ENCODE peak calls at places on chromosome 3, in four cellular contexts. P is breast epithelium, L is body of pancreas, U is fibroblast of lung. Z is an unnamed sample.

GRCh38 chr3:190366145-190366544 is 21.8 kb upstream of the CLDN16 start:
- DNase-seq in P (no peak), L (no peak), U (no peak), Z (no peak)

GRCh38 chr3:71415708-71416108 is 167.8 kb downstream of the FOXP1 start:
- DNase-seq in L (no peak), U (no peak), P (no peak), Z (no peak)

GRCh38 chr3:197564097-197564843 is 8.5 kb upstream of the BDH1 start:
- DNase-seq in L (no peak), P (no peak), U (no peak), Z (no peak)

GRCh38 chr3:133843634-133844033 is 38.0 kb downstream of the SRPRB start:
- DNase-seq in L (no peak), U (peak; percentile 95), P (no peak), Z (no peak)

GRCh38 chr3:144968951-144969350 is 997.3 kb downstream of the DIPK2A start:
- DNase-seq in P (no peak), L (no peak), U (peak; percentile 86), Z (no peak)

GRCh38 chr3:187327827-187328226 is 36.3 kb upstream of the MASP1 start:
- DNase-seq in L (no peak), U (no peak), P (no peak), Z (no peak)

GRCh38 chr3:15055019-15055557 is 10.0 kb downstream of the MRPS25 start:
- DNase-seq in U (peak; percentile 54), P (no peak), L (no peak), Z (no peak)

GRCh38 chr3:133998691-133999241 is 31.0 kb downstream of the SLCO2A1 start:
- DNase-seq in P (no peak), U (no peak), L (no peak), Z (no peak)

GRCh38 chr3:45140392-45140791 is 5.8 kb downstream of the CDCP1 start:
- DNase-seq in U (peak; percentile 56), L (peak; percentile 31), P (no peak), Z (peak; percentile 76)

GRCh38 chr3:184234224-184234623 is 4.8 kb downstream of the VWA5B2 start:
- DNase-seq in U (peak; percentile 61), L (peak; percentile 75), P (peak; percentile 71), Z (peak; percentile 95)

GRCh38 chr3:195096053-195096452 is 174.9 kb downstream of the XXYLT1 start:
- DNase-seq in P (no peak), L (no peak), U (no peak), Z (peak; percentile 39)

GRCh38 chr3:13282528-13282985 is 137.6 kb downstream of the NUP210 start:
- DNase-seq in L (peak; percentile 42), P (no peak), U (no peak), Z (no peak)

GRCh38 chr3:111591555-111591954 is 3.6 kb downstream of the ZBED2 start:
- DNase-seq in U (no peak), L (no peak), P (no peak), Z (no peak)

GRCh38 chr3:177935008-177935407 is 601.2 kb upstream of the KCNMB2 start:
- DNase-seq in P (no peak), U (no peak), L (no peak), Z (no peak)

GRCh38 chr3:70516081-70516480 is 203.6 kb upstream of the MDFIC2 start:
- DNase-seq in U (no peak), P (no peak), L (peak; percentile 61), Z (no peak)

GRCh38 chr3:177345049-177345972 is 148.0 kb upstream of the TBL1XR1 start:
- DNase-seq in P (peak; percentile 86), U (peak; percentile 92), L (peak; percentile 94), Z (peak; percentile 94)

GRCh38 chr3:196932600-196932999 is 9.7 kb downstream of the NCBP2 start:
- DNase-seq in L (no peak), P (no peak), U (no peak), Z (no peak)

GRCh38 chr3:163939926-163940325 is 1138.4 kb downstream of the SI start:
- DNase-seq in L (no peak), P (no peak), U (no peak), Z (no peak)

GRCh38 chr3:108780235-108780634 is 23.0 kb upstream of the RETNLB start:
- DNase-seq in U (no peak), P (no peak), L (no peak), Z (no peak)

GRCh38 chr3:188712257-188712924 is 459.4 kb upstream of the TPRG1 start:
- DNase-seq in U (peak; percentile 93), L (no peak), P (no peak), Z (no peak)

GRCh38 chr3:16289144-16289889 is 24.3 kb downstream of the OXNAD1 start:
- DNase-seq in L (no peak), U (no peak), P (no peak), Z (no peak)

GRCh38 chr3:16286672-16287604 is 21.9 kb downstream of the OXNAD1 start:
- DNase-seq in L (no peak), P (no peak), U (no peak), Z (no peak)

GRCh38 chr3:16290007-16290826 is 25.2 kb downstream of the OXNAD1 start:
- DNase-seq in L (peak; percentile 54), U (peak; percentile 74), P (no peak), Z (no peak)

GRCh38 chr3:16288664-16289063 is 23.7 kb downstream of the OXNAD1 start:
- DNase-seq in P (no peak), U (no peak), L (no peak), Z (no peak)

DNA sequence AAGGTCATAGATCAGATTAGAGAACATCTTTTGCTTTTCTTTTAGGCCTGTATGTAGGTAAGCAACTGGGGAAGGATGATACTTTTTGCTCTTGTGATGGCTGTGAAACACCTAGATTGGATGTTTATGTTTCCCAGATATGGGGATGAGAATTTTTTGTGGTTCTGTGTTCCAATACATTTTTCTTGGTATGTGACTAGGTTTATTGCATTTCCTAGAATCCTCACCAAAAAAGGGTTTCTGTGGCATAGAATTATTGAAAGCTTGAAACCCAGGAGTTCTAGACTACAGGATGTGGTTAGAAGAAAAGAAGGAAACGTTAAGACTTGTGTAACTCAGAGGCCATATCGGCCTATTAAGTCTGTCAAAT is 25.8 kb downstream of the OXNAD1 start:
- DNase-seq in U (no peak), L (no peak), P (no peak), Z (no peak)
- H3K4me1 ChIP-seq in U (no peaks in the 10 kb centered on the region), L (no peaks in the 10 kb centered on the region), P (no peaks in the 10 kb centered on the region), Z (no peaks in the 10 kb centered on the region)

GRCh38 chr3:72432271-72432670 is 416.0 kb downstream of the SHQ1 start:
- DNase-seq in U (no peak), P (no peak), L (no peak), Z (no peak)
- H3K27ac ChIP-seq in U (no peak overlapping the region), P (no peak overlapping the region), L (no peak overlapping the region), Z (no peak overlapping the region)

DNA sequence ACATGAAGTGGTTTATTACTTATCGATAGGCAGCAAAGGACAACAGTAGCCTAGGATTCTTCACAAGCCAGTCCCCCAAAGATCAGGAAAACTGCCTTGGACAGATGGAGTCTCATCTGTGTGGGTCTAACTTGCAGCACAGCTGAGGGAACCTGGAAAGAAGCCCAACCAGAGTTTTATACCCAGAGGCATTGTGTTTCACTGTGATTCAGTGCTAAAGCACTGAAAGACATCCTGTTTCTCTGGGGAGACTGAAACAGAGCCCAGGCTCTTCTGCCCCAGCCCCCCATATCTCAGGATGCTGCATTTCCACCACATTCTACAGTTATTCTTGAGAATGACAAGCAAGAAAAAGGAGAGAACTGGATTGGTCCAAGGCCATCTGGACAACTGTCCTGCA is 48.2 kb upstream of the PYDC2 start:
- DNase-seq in P (no peak), L (no peak), U (peak; percentile 80), Z (no peak)
- H3K4me1 ChIP-seq in P (no peaks in the 10 kb centered on the region), L (no peaks in the 10 kb centered on the region), U (peaks cover 3% of the 10 kb centered on the region), Z (no peaks in the 10 kb centered on the region)

GRCh38 chr3:24510030-24510648 is 15.5 kb upstream of the THRB start:
- DNase-seq in P (no peak), L (no peak), U (no peak), Z (no peak)
- H3K27ac ChIP-seq in P (no peak overlapping the region), L (no peak overlapping the region), U (no peak overlapping the region), Z (no peak overlapping the region)

GRCh38 chr3:152321806-152322377 is 53.2 kb downstream of the MBNL1 start:
- DNase-seq in L (no peak), P (no peak), U (no peak), Z (no peak)
- H3K4me1 ChIP-seq in L (peaks cover 30% of the 10 kb centered on the region), P (no peaks in the 10 kb centered on the region), U (peaks cover 8% of the 10 kb centered on the region), Z (peaks cover 20% of the 10 kb centered on the region)

DNA sequence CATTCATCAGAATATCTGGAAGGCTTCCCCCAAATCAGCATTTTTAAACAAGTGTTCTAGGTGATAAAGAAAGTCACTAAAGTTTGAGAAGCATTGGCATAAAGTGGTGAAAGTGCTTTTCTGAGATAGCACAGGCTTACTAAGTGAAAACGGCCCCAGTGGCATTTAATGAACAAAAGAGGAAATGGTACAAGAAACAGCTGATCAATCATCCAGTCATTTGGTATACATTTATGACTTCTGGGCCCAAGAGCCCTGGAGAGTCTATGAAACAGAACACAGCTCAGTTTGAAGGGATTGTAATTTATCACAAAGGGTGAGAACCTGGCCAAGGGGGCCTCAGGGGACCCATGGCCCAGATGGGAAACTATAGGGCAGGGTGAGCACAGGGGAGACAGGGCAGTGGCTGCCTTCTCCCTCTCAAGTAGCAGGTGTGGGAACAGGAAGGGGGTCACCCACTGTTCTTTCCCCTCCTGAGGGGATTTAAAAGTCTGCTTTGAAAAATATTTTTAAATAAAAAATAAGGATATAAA is 265.5 kb upstream of the ROPN1 start:
- DNase-seq in L (no peak), U (peak; percentile 15), P (no peak), Z (no peak)
- H3K27ac ChIP-seq in L (peak overlapping the region; percentile 55), U (no peak overlapping the region), P (no peak overlapping the region), Z (peak overlapping the region; percentile 29)

GRCh38 chr3:193908181-193908744 is 227.7 kb upstream of the HES1 start:
- DNase-seq in P (no peak), U (no peak), L (no peak), Z (no peak)
- H3K4me1 ChIP-seq in P (no peaks in the 10 kb centered on the region), U (no peaks in the 10 kb centered on the region), L (no peaks in the 10 kb centered on the region), Z (peaks cover 13% of the 10 kb centered on the region)

DNA sequence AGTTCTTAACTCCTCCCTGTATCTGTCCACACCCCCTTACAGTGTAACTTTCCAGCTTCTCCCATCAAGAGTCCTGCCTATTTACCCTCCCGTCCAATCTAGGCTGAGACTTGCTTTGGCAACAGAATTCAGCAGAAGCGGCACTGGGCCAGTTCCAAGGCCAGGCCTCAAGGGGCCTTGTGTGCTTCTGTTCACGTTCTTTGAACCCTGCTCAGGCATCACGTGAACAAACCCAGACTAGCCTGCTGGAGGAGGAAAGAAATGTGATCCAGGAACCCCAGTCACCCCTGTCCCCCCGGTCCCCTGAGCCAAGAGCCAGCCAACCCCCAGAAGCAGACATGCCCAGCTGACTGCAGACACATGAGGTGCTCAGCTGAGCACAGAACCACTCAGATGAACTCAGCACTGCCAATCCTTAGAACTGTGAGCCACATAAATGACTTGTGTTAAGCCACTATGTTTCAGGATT is 76.1 kb upstream of the DCLK3 start:
- DNase-seq in P (no peak), U (no peak), L (no peak), Z (no peak)
- H3K27ac ChIP-seq in P (no peak overlapping the region), U (no peak overlapping the region), L (no peak overlapping the region), Z (no peak overlapping the region)

Z was measured in kidney.